ENCODE peak calls at places on chromosomes 12 and 14, in ten cellular contexts. G is psoas muscle, O is neural progenitor cell, I is GM23248, T is right atrium auricular region, V is adipocyte, W is uterus, Q is tibial artery, P is kidney epithelial cell, N is mesendoderm. U is an unnamed sample.

GRCh38 chr12:5456025-5456424 is 24.1 kb downstream of the NTF3 start:
- DNase-seq in G (no peak), O (no peak), I (no peak), T (no peak), V (no peak), W (no peak), Q (no peak), P (no peak), N (peak; percentile 42), U (no peak)

GRCh38 chr14:63795532-63795931 is 57.3 kb upstream of the SYNE2 start:
- DNase-seq in G (no peak), O (no peak), I (peak; percentile 16), T (no peak), V (no peak), W (no peak), Q (no peak), P (no peak), N (no peak), U (no peak)

GRCh38 chr14:104344815-104345214 is 206.4 kb downstream of the KIF26A start:
- DNase-seq in G (no peak), O (no peak), I (no peak), T (no peak), V (no peak), W (no peak), Q (peak; percentile 16), P (no peak), N (no peak), U (no peak)

GRCh38 chr12:85405781-85406522 is 125.9 kb downstream of the ALX1 start:
- DNase-seq in G (no peak), O (peak; percentile 52), I (peak; percentile 58), T (no peak), V (peak; percentile 92), W (no peak), Q (no peak), P (peak; percentile 21), N (peak; percentile 30), U (no peak)

GRCh38 chr12:93650626-93651025 is 26.5 kb upstream of the CRADD start:
- DNase-seq in G (no peak), O (no peak), I (no peak), T (no peak), V (no peak), W (no peak), Q (no peak), P (no peak), N (no peak), U (no peak)

GRCh38 chr12:18454330-18454729 is 193.0 kb downstream of the PIK3C2G start:
- DNase-seq in G (no peak), O (peak; percentile 26), I (no peak), T (no peak), V (no peak), W (no peak), Q (no peak), P (no peak), N (peak; percentile 81), U (no peak)

GRCh38 chr12:26937443-26937862 is 328 bp downstream of the INTS13 start:
- DNase-seq in G (no peak), O (no peak), I (no peak), T (no peak), V (peak; percentile 32), W (no peak), Q (no peak), P (no peak), N (no peak), U (no peak)

GRCh38 chr14:60302663-60303062 is 53.6 kb downstream of the PPM1A start:
- DNase-seq in G (no peak), O (no peak), I (no peak), T (no peak), V (no peak), W (no peak), Q (no peak), P (no peak), N (peak; percentile 29), U (no peak)

GRCh38 chr14:62776300-62776699 is 269.0 kb downstream of the KCNH5 start:
- DNase-seq in G (no peak), O (no peak), I (no peak), T (no peak), V (peak; percentile 20), W (no peak), Q (no peak), P (no peak), N (no peak), U (no peak)

GRCh38 chr12:20631711-20632110 is 63.4 kb upstream of the SLCO1C1 start:
- DNase-seq in G (no peak), O (no peak), I (peak; percentile 56), T (no peak), V (peak; percentile 88), W (no peak), Q (no peak), P (no peak), N (no peak), U (peak; percentile 44)

GRCh38 chr14:79352026-79352425 is 859.3 kb downstream of the DIO2 start:
- DNase-seq in G (no peak), O (no peak), I (no peak), T (no peak), V (no peak), W (no peak), Q (no peak), P (no peak), N (no peak), U (no peak)

GRCh38 chr12:39638840-39639239 is 19.2 kb upstream of the ABCD2 start:
- DNase-seq in G (no peak), O (no peak), I (no peak), T (no peak), V (no peak), W (no peak), Q (no peak), P (no peak), N (no peak), U (no peak)

GRCh38 chr12:124655317-124656213 is 88.2 kb upstream of the NCOR2 start:
- DNase-seq in G (peak; percentile 87), O (peak; percentile 44), I (peak; percentile 83), T (peak; percentile 90), V (peak; percentile 90), W (peak; percentile 89), Q (peak; percentile 89), P (no peak), N (peak; percentile 93), U (peak; percentile 70)

GRCh38 chr12:52204931-52205505 is 13.2 kb upstream of the KRT80 start:
- DNase-seq in G (no peak), O (no peak), I (no peak), T (no peak), V (no peak), W (no peak), Q (no peak), P (no peak), N (no peak), U (no peak)

GRCh38 chr14:65231286-65231980 is 129.1 kb upstream of the MAX start:
- DNase-seq in G (no peak), O (no peak), I (no peak), T (no peak), V (no peak), W (no peak), Q (peak; percentile 29), P (no peak), N (no peak), U (no peak)

DNA sequence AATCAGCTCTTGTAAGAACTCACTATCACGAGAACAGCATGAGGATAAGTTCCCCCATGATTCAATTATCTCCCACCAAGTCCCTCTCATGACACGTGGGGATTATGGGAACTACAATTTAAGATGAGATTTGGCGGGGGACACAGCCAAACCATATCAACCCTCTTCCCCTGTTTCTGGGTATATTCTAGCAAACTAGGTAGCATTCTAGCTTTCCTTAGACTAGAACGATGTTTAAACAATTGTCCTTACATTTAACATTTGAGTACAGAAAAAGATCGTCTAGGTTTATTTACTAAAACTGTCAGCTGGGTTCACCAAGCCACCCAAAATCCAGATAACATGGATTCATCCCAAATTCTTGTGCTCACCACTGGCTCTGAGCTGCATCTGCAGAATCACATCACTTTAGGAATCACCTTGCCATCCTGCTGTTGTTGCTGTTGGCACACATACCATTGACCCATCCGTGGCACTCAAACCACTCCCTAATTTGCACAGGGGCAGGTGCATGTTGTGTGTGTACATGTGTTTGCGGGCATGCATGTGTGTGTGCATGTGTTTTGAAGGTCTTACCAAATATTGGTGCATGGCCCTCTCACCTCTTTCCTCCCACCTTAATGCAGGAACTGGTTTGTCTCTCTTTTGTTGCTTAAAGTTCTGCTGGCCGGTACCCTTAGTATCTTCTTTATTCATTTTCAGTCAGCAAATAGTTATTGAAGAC is 36.3 kb upstream of the VASH1 start:
- DNase-seq in G (no peak), O (no peak), I (no peak), T (no peak), V (no peak), W (no peak), Q (no peak), P (no peak), N (no peak), U (no peak)
- H3K4me3 ChIP-seq in G (no peak overlapping the region), O (no peak overlapping the region), I (no peak overlapping the region), T (no peak overlapping the region), V (no peak overlapping the region), W (no peak overlapping the region), Q (no peak overlapping the region), P (no peak overlapping the region), N (no peak overlapping the region), U (no peak overlapping the region)

GRCh38 chr12:108254030-108254429 is 85.1 kb downstream of the CMKLR1 start:
- DNase-seq in G (no peak), O (no peak), I (no peak), T (no peak), V (no peak), W (no peak), Q (no peak), P (no peak), N (no peak), U (no peak)
- H3K27me3 ChIP-seq in G (peaks cover 8% of the 10 kb centered on the region), O (no peaks in the 10 kb centered on the region), I (peaks cover 7% of the 10 kb centered on the region), T (no peaks in the 10 kb centered on the region), V (peaks cover 60% of the 10 kb centered on the region), W (no peaks in the 10 kb centered on the region), Q (no peaks in the 10 kb centered on the region), P (peaks cover 14% of the 10 kb centered on the region), N (no peaks in the 10 kb centered on the region), U (no peaks in the 10 kb centered on the region)

DNA sequence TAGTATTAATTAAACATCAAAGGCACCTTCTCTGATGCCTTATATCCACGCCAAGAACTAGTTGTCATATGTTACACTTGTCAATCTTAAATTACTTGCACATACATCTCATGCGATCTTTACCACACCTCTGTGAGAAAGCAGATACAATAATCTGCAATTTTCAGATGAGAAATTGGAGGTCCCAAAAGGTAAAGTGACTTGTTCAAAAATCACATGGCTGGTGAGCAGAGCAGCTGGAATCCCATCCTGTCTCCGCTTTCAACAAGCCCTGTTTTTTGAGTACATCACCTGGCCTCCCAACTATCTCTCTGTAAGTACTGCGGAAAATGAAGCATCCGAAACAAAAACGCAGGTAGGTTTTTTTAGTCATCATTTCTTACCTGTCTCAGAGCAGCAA is 203.4 kb upstream of the FOXN3 start:
- DNase-seq in G (no peak), O (no peak), I (no peak), T (no peak), V (no peak), W (no peak), Q (no peak), P (no peak), N (no peak), U (no peak)
- H3K4me3 ChIP-seq in G (no peak overlapping the region), O (no peak overlapping the region), I (no peak overlapping the region), T (no peak overlapping the region), V (no peak overlapping the region), W (no peak overlapping the region), Q (no peak overlapping the region), P (no peak overlapping the region), N (no peak overlapping the region), U (no peak overlapping the region)

DNA sequence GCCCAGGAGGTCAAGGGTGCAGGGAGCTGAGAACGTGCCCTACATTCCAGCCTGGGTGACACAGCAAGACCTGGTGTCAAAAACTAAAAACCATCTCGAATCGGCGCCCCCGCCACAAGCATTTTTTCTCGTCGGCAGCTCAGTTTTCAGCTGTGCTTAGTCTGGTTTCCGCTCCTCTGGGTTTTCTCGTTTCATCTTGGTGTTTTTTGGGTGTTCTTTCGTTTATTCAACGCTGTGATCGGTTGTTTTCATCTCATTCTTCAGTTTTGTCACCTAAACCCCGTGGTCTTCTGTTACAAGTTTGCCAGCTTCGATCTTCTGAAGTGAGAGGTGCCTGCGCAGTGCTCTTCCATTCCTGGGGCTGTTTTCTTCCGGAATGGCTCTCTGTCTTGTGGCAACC is 41.4 kb downstream of the NOC4L start:
- DNase-seq in G (no peak), O (no peak), I (no peak), T (no peak), V (no peak), W (no peak), Q (no peak), P (no peak), N (no peak), U (no peak)
- H3K27me3 ChIP-seq in G (peaks cover 11% of the 10 kb centered on the region), O (peaks cover 99% of the 10 kb centered on the region), I (peaks cover 25% of the 10 kb centered on the region), T (no peaks in the 10 kb centered on the region), V (peaks cover 37% of the 10 kb centered on the region), W (no peaks in the 10 kb centered on the region), Q (no peaks in the 10 kb centered on the region), P (peaks cover 45% of the 10 kb centered on the region), N (no peaks in the 10 kb centered on the region), U (peaks cover 62% of the 10 kb centered on the region)